ENCODE peak calls at places on chromosomes 11 and 22, in seven cellular contexts. One of them, this sample, is unnamed.

GRCh38 chr11:125315088-125315740 is 150.7 kb downstream of the PKNOX2 start:
- DNase-seq in cardiac muscle cell: peak
- DNase-seq in MM.1S: no peak
- DNase-seq in fibroblast of the aortic adventitia: peak
- DNase-seq in mesothelial cell of epicardium: no peak
- DNase-seq in choroid plexus epithelial cell: peak
- DNase-seq in neural crest cell: no peak
- DNase-seq in this sample: no peak

GRCh38 chr11:64875369-64876225 is 2.8 kb downstream of the EHD1 start:
- DNase-seq in cardiac muscle cell: no peak
- DNase-seq in fibroblast of the aortic adventitia: no peak
- DNase-seq in MM.1S: no peak
- DNase-seq in choroid plexus epithelial cell: no peak
- DNase-seq in neural crest cell: no peak
- DNase-seq in mesothelial cell of epicardium: no peak
- DNase-seq in this sample: no peak

GRCh38 chr11:67371549-67372231 is 1.7 kb downstream of the CLCF1 start:
- DNase-seq in mesothelial cell of epicardium: no peak
- DNase-seq in neural crest cell: no peak
- DNase-seq in choroid plexus epithelial cell: peak
- DNase-seq in MM.1S: peak
- DNase-seq in cardiac muscle cell: peak
- DNase-seq in fibroblast of the aortic adventitia: peak
- DNase-seq in this sample: no peak

GRCh38 chr11:19811391-19811790 is 98.8 kb downstream of the NAV2 start:
- DNase-seq in fibroblast of the aortic adventitia: no peak
- DNase-seq in mesothelial cell of epicardium: no peak
- DNase-seq in choroid plexus epithelial cell: no peak
- DNase-seq in MM.1S: no peak
- DNase-seq in cardiac muscle cell: no peak
- DNase-seq in neural crest cell: no peak
- DNase-seq in this sample: no peak

GRCh38 chr11:20369816-20370215 is 6.3 kb downstream of the HTATIP2 start:
- DNase-seq in fibroblast of the aortic adventitia: no peak
- DNase-seq in cardiac muscle cell: no peak
- DNase-seq in mesothelial cell of epicardium: no peak
- DNase-seq in choroid plexus epithelial cell: no peak
- DNase-seq in neural crest cell: no peak
- DNase-seq in MM.1S: no peak
- DNase-seq in this sample: no peak

GRCh38 chr11:133659542-133660201 is 127.4 kb upstream of the OPCML start:
- DNase-seq in MM.1S: no peak
- DNase-seq in fibroblast of the aortic adventitia: no peak
- DNase-seq in choroid plexus epithelial cell: no peak
- DNase-seq in cardiac muscle cell: no peak
- DNase-seq in neural crest cell: no peak
- DNase-seq in mesothelial cell of epicardium: no peak
- DNase-seq in this sample: no peak

GRCh38 chr11:27207025-27207650 is 155.9 kb downstream of the CCDC34 start:
- DNase-seq in fibroblast of the aortic adventitia: no peak
- DNase-seq in mesothelial cell of epicardium: no peak
- DNase-seq in choroid plexus epithelial cell: peak
- DNase-seq in MM.1S: no peak
- DNase-seq in cardiac muscle cell: no peak
- DNase-seq in neural crest cell: no peak
- DNase-seq in this sample: no peak

GRCh38 chr11:111986589-111986988 is 38.6 kb upstream of the DLAT start:
- DNase-seq in MM.1S: no peak
- DNase-seq in neural crest cell: no peak
- DNase-seq in mesothelial cell of epicardium: no peak
- DNase-seq in choroid plexus epithelial cell: no peak
- DNase-seq in fibroblast of the aortic adventitia: no peak
- DNase-seq in cardiac muscle cell: no peak
- DNase-seq in this sample: no peak

GRCh38 chr11:35178862-35179261 is 39.9 kb downstream of the CD44 start:
- DNase-seq in MM.1S: no peak
- DNase-seq in choroid plexus epithelial cell: peak
- DNase-seq in mesothelial cell of epicardium: no peak
- DNase-seq in fibroblast of the aortic adventitia: peak
- DNase-seq in neural crest cell: no peak
- DNase-seq in cardiac muscle cell: no peak
- DNase-seq in this sample: no peak

GRCh38 chr11:9859491-9860305 is 195.8 kb downstream of the SWAP70 start:
- DNase-seq in cardiac muscle cell: peak
- DNase-seq in fibroblast of the aortic adventitia: peak
- DNase-seq in choroid plexus epithelial cell: peak
- DNase-seq in mesothelial cell of epicardium: no peak
- DNase-seq in neural crest cell: no peak
- DNase-seq in MM.1S: no peak
- DNase-seq in this sample: no peak

GRCh38 chr22:32354360-32355351 is 3.0 kb upstream of the RFPL3 start:
- DNase-seq in neural crest cell: no peak
- DNase-seq in cardiac muscle cell: peak
- DNase-seq in MM.1S: no peak
- DNase-seq in choroid plexus epithelial cell: peak
- DNase-seq in fibroblast of the aortic adventitia: peak
- DNase-seq in mesothelial cell of epicardium: no peak
- DNase-seq in this sample: no peak

GRCh38 chr22:31241200-31241599 is 29.1 kb downstream of the LIMK2 start:
- DNase-seq in fibroblast of the aortic adventitia: no peak
- DNase-seq in neural crest cell: no peak
- DNase-seq in MM.1S: no peak
- DNase-seq in cardiac muscle cell: no peak
- DNase-seq in choroid plexus epithelial cell: peak
- DNase-seq in mesothelial cell of epicardium: no peak
- DNase-seq in this sample: no peak

GRCh38 chr11:64165842-64166635 is at the start of gene MACROD1:
- DNase-seq in mesothelial cell of epicardium: peak
- DNase-seq in cardiac muscle cell: peak
- DNase-seq in neural crest cell: peak
- DNase-seq in MM.1S: peak
- DNase-seq in choroid plexus epithelial cell: peak
- DNase-seq in fibroblast of the aortic adventitia: peak
- DNase-seq in this sample: peak

GRCh38 chr11:76653674-76654309 is 16.8 kb downstream of the LRRC32 start:
- DNase-seq in mesothelial cell of epicardium: no peak
- DNase-seq in fibroblast of the aortic adventitia: peak
- DNase-seq in choroid plexus epithelial cell: peak
- DNase-seq in cardiac muscle cell: peak
- DNase-seq in neural crest cell: no peak
- DNase-seq in MM.1S: no peak
- DNase-seq in this sample: peak

GRCh38 chr11:57375490-57375889 is 5.5 kb downstream of the PRG3 start:
- DNase-seq in fibroblast of the aortic adventitia: no peak
- DNase-seq in mesothelial cell of epicardium: no peak
- DNase-seq in choroid plexus epithelial cell: no peak
- DNase-seq in cardiac muscle cell: no peak
- DNase-seq in neural crest cell: no peak
- DNase-seq in MM.1S: no peak
- DNase-seq in this sample: no peak

GRCh38 chr22:35380537-35381423 is at the start of gene HMOX1:
- DNase-seq in cardiac muscle cell: peak
- DNase-seq in choroid plexus epithelial cell: peak
- DNase-seq in fibroblast of the aortic adventitia: peak
- DNase-seq in mesothelial cell of epicardium: peak
- DNase-seq in neural crest cell: peak
- DNase-seq in MM.1S: peak
- DNase-seq in this sample: peak

GRCh38 chr11:100883860-100884259 is 196.8 kb downstream of the ARHGAP42 start:
- DNase-seq in choroid plexus epithelial cell: no peak
- DNase-seq in fibroblast of the aortic adventitia: no peak
- DNase-seq in neural crest cell: no peak
- DNase-seq in MM.1S: no peak
- DNase-seq in cardiac muscle cell: no peak
- DNase-seq in mesothelial cell of epicardium: no peak
- DNase-seq in this sample: no peak

GRCh38 chr11:117232022-117232878 is at the start of the genes PCSK7 and RNF214:
- DNase-seq in MM.1S: peak
- DNase-seq in fibroblast of the aortic adventitia: peak
- DNase-seq in neural crest cell: peak
- DNase-seq in choroid plexus epithelial cell: peak
- DNase-seq in cardiac muscle cell: peak
- DNase-seq in mesothelial cell of epicardium: peak
- DNase-seq in this sample: peak

GRCh38 chr11:26283852-26284421 is 48.0 kb upstream of the ANO3 start:
- DNase-seq in fibroblast of the aortic adventitia: no peak
- DNase-seq in neural crest cell: no peak
- DNase-seq in cardiac muscle cell: no peak
- DNase-seq in mesothelial cell of epicardium: no peak
- DNase-seq in MM.1S: no peak
- DNase-seq in choroid plexus epithelial cell: no peak
- DNase-seq in this sample: no peak

GRCh38 chr22:49203091-49203862 is 624.4 kb downstream of the BRD1 start:
- DNase-seq in MM.1S: no peak
- DNase-seq in neural crest cell: no peak
- DNase-seq in fibroblast of the aortic adventitia: no peak
- DNase-seq in mesothelial cell of epicardium: peak
- DNase-seq in cardiac muscle cell: no peak
- DNase-seq in choroid plexus epithelial cell: no peak
- DNase-seq in this sample: no peak

GRCh38 chr11:11567862-11568650 is 53.7 kb downstream of the GALNT18 start:
- DNase-seq in neural crest cell: no peak
- DNase-seq in fibroblast of the aortic adventitia: peak
- DNase-seq in MM.1S: no peak
- DNase-seq in mesothelial cell of epicardium: no peak
- DNase-seq in cardiac muscle cell: no peak
- DNase-seq in choroid plexus epithelial cell: no peak
- DNase-seq in this sample: no peak

GRCh38 chr11:30560345-30561106 is 25.6 kb downstream of the MPPED2 start:
- DNase-seq in fibroblast of the aortic adventitia: no peak
- DNase-seq in cardiac muscle cell: no peak
- DNase-seq in neural crest cell: no peak
- DNase-seq in mesothelial cell of epicardium: no peak
- DNase-seq in MM.1S: no peak
- DNase-seq in choroid plexus epithelial cell: peak
- DNase-seq in this sample: no peak

GRCh38 chr11:129289350-129290040 is 86.2 kb upstream of the BARX2 start:
- DNase-seq in cardiac muscle cell: no peak
- DNase-seq in MM.1S: no peak
- DNase-seq in mesothelial cell of epicardium: no peak
- DNase-seq in fibroblast of the aortic adventitia: no peak
- DNase-seq in choroid plexus epithelial cell: no peak
- DNase-seq in neural crest cell: no peak
- DNase-seq in this sample: no peak
- TF ChIP-seq CTCF in cardiac muscle cell: no peak
- TF ChIP-seq CTCF in MM.1S: no peak
- TF ChIP-seq CTCF in mesothelial cell of epicardium: no peak
- TF ChIP-seq CTCF in fibroblast of the aortic adventitia: no peak
- TF ChIP-seq CTCF in choroid plexus epithelial cell: no peak
- TF ChIP-seq CTCF in neural crest cell: peak
- TF ChIP-seq CTCF in this sample: no peak

GRCh38 chr11:93166194-93166593 is 31.6 kb downstream of the SLC36A4 start:
- DNase-seq in choroid plexus epithelial cell: no peak
- DNase-seq in MM.1S: peak
- DNase-seq in mesothelial cell of epicardium: no peak
- DNase-seq in fibroblast of the aortic adventitia: no peak
- DNase-seq in neural crest cell: no peak
- DNase-seq in cardiac muscle cell: no peak
- DNase-seq in this sample: no peak

GRCh38 chr11:93160156-93160555 is 37.6 kb downstream of the SLC36A4 start:
- DNase-seq in fibroblast of the aortic adventitia: no peak
- DNase-seq in MM.1S: no peak
- DNase-seq in mesothelial cell of epicardium: no peak
- DNase-seq in cardiac muscle cell: no peak
- DNase-seq in neural crest cell: no peak
- DNase-seq in choroid plexus epithelial cell: no peak
- DNase-seq in this sample: no peak

GRCh38 chr11:93155738-93156137 is 42.1 kb downstream of the SLC36A4 start:
- DNase-seq in fibroblast of the aortic adventitia: no peak
- DNase-seq in mesothelial cell of epicardium: no peak
- DNase-seq in cardiac muscle cell: no peak
- DNase-seq in choroid plexus epithelial cell: no peak
- DNase-seq in MM.1S: no peak
- DNase-seq in neural crest cell: no peak
- DNase-seq in this sample: no peak

DNA sequence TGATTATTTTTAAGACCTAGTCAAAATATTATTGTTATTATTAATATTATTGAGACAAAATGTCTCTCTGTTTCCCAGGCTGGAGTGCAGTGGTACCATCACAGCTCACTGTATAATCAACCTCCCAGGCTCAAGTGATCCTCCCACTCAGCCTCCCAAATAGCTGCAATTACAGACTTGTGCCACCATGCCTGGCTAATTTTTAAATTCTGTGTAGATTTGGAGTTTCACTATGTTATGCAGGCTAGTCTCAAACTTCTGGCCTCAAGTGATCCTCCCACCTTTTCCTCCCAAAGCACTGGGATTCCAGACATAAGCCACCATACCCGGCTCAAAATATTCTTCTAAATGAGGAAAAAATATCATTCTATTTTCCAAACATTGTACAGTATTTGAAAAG is 37.0 kb downstream of the SLC36A4 start:
- DNase-seq in mesothelial cell of epicardium: no peak
- DNase-seq in neural crest cell: no peak
- DNase-seq in MM.1S: no peak
- DNase-seq in cardiac muscle cell: peak
- DNase-seq in choroid plexus epithelial cell: peak
- DNase-seq in fibroblast of the aortic adventitia: no peak
- DNase-seq in this sample: no peak
- TF ChIP-seq CTCF in mesothelial cell of epicardium: no peak
- TF ChIP-seq CTCF in neural crest cell: no peak
- TF ChIP-seq CTCF in MM.1S: no peak
- TF ChIP-seq CTCF in cardiac muscle cell: no peak
- TF ChIP-seq CTCF in choroid plexus epithelial cell: no peak
- TF ChIP-seq CTCF in fibroblast of the aortic adventitia: no peak
- TF ChIP-seq CTCF in this sample: no peak

DNA sequence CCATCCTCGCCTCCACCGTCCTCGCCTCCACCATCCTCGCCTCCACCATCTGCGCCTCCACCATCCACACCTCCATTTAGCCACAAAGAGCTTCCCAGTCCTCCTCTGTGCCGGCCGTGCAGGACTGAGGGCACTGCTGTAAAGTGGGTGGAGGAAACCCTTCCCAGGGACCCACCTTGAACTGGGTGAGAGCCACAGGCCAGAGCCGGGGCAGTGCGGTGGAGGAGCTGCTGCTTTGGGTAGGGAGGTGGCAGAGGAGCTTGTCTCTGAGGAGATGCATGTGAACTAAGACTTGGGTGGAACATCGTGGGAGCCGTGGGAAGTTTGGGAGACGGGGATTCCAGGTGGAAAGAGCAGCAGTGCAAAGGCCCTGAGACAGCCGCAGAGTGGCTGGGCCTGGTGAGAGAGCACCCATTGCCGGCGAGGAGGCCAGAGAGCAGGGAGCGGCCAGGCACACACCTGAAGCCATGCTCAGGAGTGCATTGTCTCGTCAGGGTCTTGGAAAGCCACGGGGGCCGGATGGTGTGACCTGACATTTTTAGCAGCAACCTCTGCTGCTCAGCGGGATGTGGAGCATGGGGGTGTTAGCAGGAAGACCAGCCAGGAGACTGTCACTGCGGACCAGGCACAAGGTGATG is 145.2 kb downstream of the TBC1D22A start:
- DNase-seq in choroid plexus epithelial cell: no peak
- DNase-seq in mesothelial cell of epicardium: no peak
- DNase-seq in cardiac muscle cell: no peak
- DNase-seq in neural crest cell: no peak
- DNase-seq in fibroblast of the aortic adventitia: no peak
- DNase-seq in MM.1S: no peak
- DNase-seq in this sample: no peak
- TF ChIP-seq CTCF in choroid plexus epithelial cell: no peak
- TF ChIP-seq CTCF in mesothelial cell of epicardium: no peak
- TF ChIP-seq CTCF in cardiac muscle cell: no peak
- TF ChIP-seq CTCF in neural crest cell: no peak
- TF ChIP-seq CTCF in fibroblast of the aortic adventitia: no peak
- TF ChIP-seq CTCF in MM.1S: no peak
- TF ChIP-seq CTCF in this sample: no peak

GRCh38 chr11:96241351-96241841 is 101.6 kb downstream of the MAML2 start:
- DNase-seq in cardiac muscle cell: no peak
- DNase-seq in choroid plexus epithelial cell: no peak
- DNase-seq in MM.1S: no peak
- DNase-seq in mesothelial cell of epicardium: no peak
- DNase-seq in neural crest cell: no peak
- DNase-seq in fibroblast of the aortic adventitia: no peak
- DNase-seq in this sample: no peak
- TF ChIP-seq CTCF in cardiac muscle cell: no peak
- TF ChIP-seq CTCF in choroid plexus epithelial cell: peak
- TF ChIP-seq CTCF in MM.1S: no peak
- TF ChIP-seq CTCF in mesothelial cell of epicardium: no peak
- TF ChIP-seq CTCF in neural crest cell: peak
- TF ChIP-seq CTCF in fibroblast of the aortic adventitia: peak
- TF ChIP-seq CTCF in this sample: no peak

This sample was measured in natural killer cell.